ENCODE peak calls at places on chromosomes 5 and 9, in ten cellular contexts. Q is Caki2; F is stimulated activated CD8-positive, alpha-beta memory T cell treated with anti-CD3 and anti-CD28 coated beads, Interleukin-7, amount 100 ng/mL, for 1 hour; C is SW480; T is GM04503; Z is NCI-H460; B is heart right ventricle; O is AG20443; N is HEK293T; E is AG09309. V is an unnamed sample.

GRCh38 chr9:111926421-111926875 is 29.8 kb downstream of the UGCG start:
- DNase-seq in B (peak), O (no peak), Z (no peak), N (no peak), Q (no peak), E (peak), F (peak), T (no peak), C (no peak), V (no peak)

GRCh38 chr9:16421534-16421933 is 448.9 kb downstream of the BNC2 start:
- DNase-seq in E (no peak), Z (no peak), N (peak), O (peak), C (no peak), F (no peak), B (no peak), Q (no peak), T (no peak), V (no peak)

GRCh38 chr5:181188700-181189362 is 16.2 kb downstream of the TRIM7 start:
- DNase-seq in F (no peak), Q (peak), T (no peak), O (no peak), C (peak), Z (peak), N (peak), B (peak), E (no peak), V (peak)

GRCh38 chr5:138641547-138642298 is 66.5 kb upstream of the HSPA9 start:
- DNase-seq in O (peak), C (peak), F (no peak), E (no peak), N (peak), Q (peak), Z (peak), B (peak), T (no peak), V (peak)

GRCh38 chr5:56330167-56330566 is 97.0 kb upstream of the ANKRD55 start:
- DNase-seq in Z (no peak), Q (no peak), O (no peak), T (no peak), N (no peak), B (no peak), F (no peak), C (no peak), E (no peak), V (no peak)

GRCh38 chr5:143678148-143678906 is 133.6 kb upstream of the HMHB1 start:
- DNase-seq in N (no peak), O (no peak), E (no peak), Q (no peak), B (no peak), Z (no peak), C (no peak), T (no peak), F (no peak), V (no peak)

GRCh38 chr9:89743216-89743575 is 138.4 kb downstream of the GADD45G start:
- DNase-seq in C (peak), B (no peak), F (no peak), Q (no peak), T (no peak), E (no peak), Z (no peak), N (no peak), O (no peak), V (no peak)

GRCh38 chr5:80246995-80247729 is 8.7 kb downstream of the SERINC5 start:
- DNase-seq in O (peak), T (no peak), E (peak), N (peak), C (peak), F (no peak), Z (peak), B (peak), Q (peak), V (peak)

GRCh38 chr9:127187231-127187956 is 65.0 kb upstream of the ANGPTL2 start:
- DNase-seq in O (peak), Q (peak), B (peak), Z (peak), F (no peak), T (peak), C (peak), E (peak), N (no peak), V (no peak)

GRCh38 chr5:150632305-150633160 is 7.9 kb upstream of the SYNPO start:
- DNase-seq in Z (peak), T (no peak), C (peak), N (no peak), Q (no peak), B (no peak), E (no peak), F (no peak), O (no peak), V (no peak)

GRCh38 chr9:117414906-117415583 is at the start of gene ASTN2:
- DNase-seq in T (no peak), Q (no peak), O (peak), C (peak), N (no peak), Z (no peak), E (no peak), F (no peak), B (no peak), V (peak)

GRCh38 chr9:123375725-123376132 is 19.7 kb downstream of the CRB2 start:
- DNase-seq in B (no peak), N (peak), C (peak), Z (no peak), E (no peak), O (peak), T (no peak), F (no peak), Q (no peak), V (peak)

GRCh38 chr9:89536145-89536574 is 38.2 kb upstream of the SEMA4D start:
- DNase-seq in N (no peak), E (no peak), Z (no peak), O (no peak), C (no peak), Q (no peak), B (no peak), F (no peak), T (no peak), V (no peak)

GRCh38 chr9:134728801-134729495 is 87.3 kb downstream of the COL5A1 start:
- DNase-seq in C (no peak), Z (no peak), B (no peak), T (no peak), O (no peak), E (no peak), N (no peak), Q (no peak), F (no peak), V (no peak)

GRCh38 chr5:13640270-13640669 is 304.2 kb downstream of the DNAH5 start:
- DNase-seq in F (no peak), E (no peak), Z (no peak), O (no peak), C (peak), B (no peak), N (no peak), Q (no peak), T (no peak), V (no peak)

GRCh38 chr5:129962506-129962905 is 58.2 kb downstream of the CHSY3 start:
- DNase-seq in C (no peak), F (no peak), E (no peak), O (no peak), T (no peak), N (no peak), Q (no peak), Z (no peak), B (no peak), V (no peak)

GRCh38 chr5:115333164-115333563 is 36.7 kb upstream of the CCDC112 start:
- DNase-seq in Q (no peak), F (no peak), N (no peak), E (no peak), C (no peak), O (no peak), T (no peak), Z (no peak), B (no peak), V (no peak)